ENCODE peak calls at places on chromosome 22, in five cellular contexts. X is Peyer's patch; H is activated CD4-positive, alpha-beta T cell treated with anti-CD3 and anti-CD28 coated beads for 24 hours; J is activated B cell treated with CpG ODN at 0.5 μM for 24 hours; F is cardiac muscle cell. G is an unnamed sample.

GRCh38 chr22:31090217-31091085 is 9.3 kb downstream of the SMTN start:
- DNase-seq in X (no peak), H (no peak), J (no peak), F (no peak), G (no peak)

GRCh38 chr22:45164217-45165123 is 745 bp downstream of the NUP50 start:
- DNase-seq in X (no peak), H (no peak), J (no peak), F (peak; percentile 74), G (no peak)

GRCh38 chr22:40637181-40638150 is 947 bp upstream of the MRTFA start:
- DNase-seq in X (peak; percentile 81), H (peak; percentile 36), J (no peak), F (no peak), G (no peak)

GRCh38 chr22:34038801-34039200 is 118.5 kb upstream of the LARGE1 start:
- DNase-seq in X (no peak), H (no peak), J (no peak), F (no peak), G (no peak)

GRCh38 chr22:41517172-41518047 is 26.9 kb downstream of the POLR3H start:
- DNase-seq in X (peak; percentile 85), H (no peak), J (peak; percentile 41), F (peak; percentile 70), G (peak; percentile 47)

GRCh38 chr22:20786048-20786447 is 12.1 kb downstream of the SERPIND1 start:
- DNase-seq in X (no peak), H (no peak), J (no peak), F (no peak), G (no peak)

GRCh38 chr22:37249946-37250345 is 5.9 kb upstream of the RAC2 start:
- DNase-seq in X (peak; percentile 23), H (no peak), J (no peak), F (no peak), G (no peak)

GRCh38 chr22:46758098-46758497 is 4.4 kb upstream of the TBC1D22A start:
- DNase-seq in X (no peak), H (no peak), J (no peak), F (no peak), G (no peak)

GRCh38 chr22:43846966-43847365 is 15.3 kb downstream of the SULT4A1 start:
- DNase-seq in X (no peak), H (no peak), J (no peak), F (no peak), G (no peak)

GRCh38 chr22:27978875-27979274 is 59.8 kb upstream of the PITPNB start:
- DNase-seq in X (no peak), H (no peak), J (no peak), F (no peak), G (no peak)

GRCh38 chr22:21079493-21079892 is 33.7 kb downstream of the LRRC74B start:
- DNase-seq in X (no peak), H (no peak), J (no peak), F (no peak), G (no peak)

GRCh38 chr22:32204856-32205722 is at the start of gene RFPL2:
- DNase-seq in X (peak; percentile 68), H (peak; percentile 10), J (no peak), F (peak; percentile 90), G (peak; percentile 93)

GRCh38 chr22:46148336-46148735 is 2.0 kb upstream of the PPARA start:
- DNase-seq in X (no peak), H (no peak), J (no peak), F (no peak), G (no peak)

GRCh38 chr22:30423296-30423958 is 2.1 kb upstream of the MTFP1 start:
- DNase-seq in X (peak; percentile 70), H (peak; percentile 40), J (no peak), F (peak; percentile 51), G (no peak)

GRCh38 chr22:38744981-38745380 is 10.8 kb downstream of the SUN2 start:
- DNase-seq in X (no peak), H (no peak), J (no peak), F (no peak), G (no peak)

GRCh38 chr22:47053013-47053864 is 290.8 kb downstream of the TBC1D22A start:
- DNase-seq in X (no peak), H (no peak), J (no peak), F (no peak), G (peak; percentile 87)

GRCh38 chr22:45562537-45563361 is 60.1 kb downstream of the FBLN1 start:
- DNase-seq in X (no peak), H (no peak), J (no peak), F (no peak), G (no peak)

GRCh38 chr22:49124588-49124987 is 703.1 kb downstream of the BRD1 start:
- DNase-seq in X (no peak), H (no peak), J (no peak), F (no peak), G (no peak)

GRCh38 chr22:42964994-42965699 is 49.8 kb downstream of the PACSIN2 start:
- DNase-seq in X (no peak), H (peak; percentile 23), J (no peak), F (no peak), G (peak; percentile 6)

GRCh38 chr22:19061471-19062138 is 60.6 kb downstream of the DGCR2 start:
- DNase-seq in X (no peak), H (no peak), J (no peak), F (no peak), G (no peak)

GRCh38 chr22:25482091-25482760 is 82.2 kb upstream of the GRK3 start:
- DNase-seq in X (no peak), H (no peak), J (no peak), F (no peak), G (peak; percentile 40)

GRCh38 chr22:37525073-37525745 is 6.0 kb upstream of the CARD10 start:
- DNase-seq in X (peak; percentile 66), H (no peak), J (no peak), F (no peak), G (no peak)

GRCh38 chr22:24156146-24156914 is 25.0 kb upstream of the SUSD2 start:
- DNase-seq in X (peak; percentile 64), H (peak; percentile 35), J (peak; percentile 64), F (peak; percentile 72), G (no peak)

GRCh38 chr22:42695294-42695693 is 25.4 kb downstream of the A4GALT start:
- DNase-seq in X (no peak), H (no peak), J (no peak), F (no peak), G (no peak)

GRCh38 chr22:20498913-20499312 is 3.3 kb upstream of the KLHL22 start:
- DNase-seq in X (no peak), H (no peak), J (no peak), F (no peak), G (no peak)

GRCh38 chr22:23306438-23306921 is 126.2 kb downstream of the BCR start:
- DNase-seq in X (peak; percentile 47), H (no peak), J (no peak), F (no peak), G (no peak)

GRCh38 chr22:33529424-33530113 is 390.7 kb downstream of the LARGE1 start:
- DNase-seq in X (no peak), H (no peak), J (no peak), F (no peak), G (no peak)

GRCh38 chr22:45785458-45785857 is 113.8 kb downstream of the ATXN10 start:
- DNase-seq in X (no peak), H (no peak), J (no peak), F (no peak), G (no peak)

GRCh38 chr22:21681566-21682370 is 16.0 kb downstream of the PPIL2 start:
- DNase-seq in X (no peak), H (no peak), J (no peak), F (no peak), G (no peak)

GRCh38 chr22:42560781-42561180 is 7.0 kb downstream of the SERHL2 start:
- DNase-seq in X (no peak), H (no peak), J (no peak), F (peak; percentile 32), G (no peak)

GRCh38 chr22:20267441-20268288 is 453 bp downstream of the RTN4R start:
- DNase-seq in X (no peak), H (no peak), J (no peak), F (peak; percentile 34), G (no peak)

GRCh38 chr22:46045459-46046298 is 68.7 kb upstream of the WNT7B start:
- DNase-seq in X (peak; percentile 49), H (no peak), J (no peak), F (no peak), G (no peak)

GRCh38 chr22:40965936-40966557 is 14.9 kb downstream of the RBX1 start:
- DNase-seq in X (peak; percentile 19), H (no peak), J (no peak), F (no peak), G (no peak)

GRCh38 chr22:42410708-42411107 is 21.5 kb downstream of the NFAM1 start:
- DNase-seq in X (no peak), H (no peak), J (no peak), F (no peak), G (peak; percentile 21)